ENCODE peak calls at places on chromosome 15, in nine cellular contexts. J is cardiac muscle cell; G is brain microvascular endothelial cell; Y is A549; L is fibroblast of lung; W is CD8-positive, alpha-beta memory T cell; X is Panc1; H is aorta; R is uterus. U is an unnamed sample.

GRCh38 chr15:70362911-70363310 is 265.2 kb upstream of the TLE3 start:
- DNase-seq in J (peak; percentile 75), G (peak; percentile 35), Y (no peak), L (peak; percentile 43), W (no peak), X (no peak), H (peak; percentile 73), R (no peak), U (peak; percentile 71)

GRCh38 chr15:60844431-60845174 is 365.7 kb upstream of the ICE2 start:
- DNase-seq in J (no peak), G (no peak), Y (no peak), L (no peak), W (peak; percentile 85), X (no peak), H (no peak), R (no peak), U (no peak)

GRCh38 chr15:35673093-35673573 is 127.2 kb upstream of the DPH6 start:
- DNase-seq in J (peak; percentile 4), G (no peak), Y (no peak), L (no peak), W (no peak), X (no peak), H (no peak), R (no peak), U (peak; percentile 32)

GRCh38 chr15:90570643-90571042 is 40.9 kb downstream of the CRTC3 start:
- DNase-seq in J (no peak), G (no peak), Y (no peak), L (no peak), W (no peak), X (no peak), H (no peak), R (no peak), U (no peak)

GRCh38 chr15:29364429-29365078 is 94.9 kb upstream of the NSMCE3 start:
- DNase-seq in J (peak; percentile 57), G (peak; percentile 52), Y (peak; percentile 33), L (peak; percentile 69), W (no peak), X (no peak), H (no peak), R (no peak), U (no peak)

GRCh38 chr15:74307827-74308642 is 59.4 kb downstream of the CYP11A1 start:
- DNase-seq in J (peak; percentile 69), G (peak; percentile 47), Y (peak; percentile 83), L (peak; percentile 58), W (no peak), X (no peak), H (no peak), R (peak; percentile 56), U (peak; percentile 75)

GRCh38 chr15:55108858-55109518 is 87.8 kb downstream of the RSL24D1 start:
- DNase-seq in J (peak; percentile 80), G (peak; percentile 65), Y (peak; percentile 64), L (peak; percentile 65), W (no peak), X (peak; percentile 12), H (peak; percentile 86), R (no peak), U (peak; percentile 87)

GRCh38 chr15:41561777-41562145 is 2.7 kb downstream of the TYRO3 start:
- DNase-seq in J (no peak), G (peak; percentile 43), Y (no peak), L (peak; percentile 75), W (no peak), X (no peak), H (no peak), R (peak; percentile 86), U (peak; percentile 89)

GRCh38 chr15:27564656-27565055 is 534.5 kb downstream of the OCA2 start:
- DNase-seq in J (no peak), G (no peak), Y (no peak), L (no peak), W (no peak), X (no peak), H (no peak), R (no peak), U (no peak)

GRCh38 chr15:73849641-73850040 is 23.7 kb upstream of the TBC1D21 start:
- DNase-seq in J (no peak), G (no peak), Y (no peak), L (no peak), W (no peak), X (no peak), H (no peak), R (no peak), U (no peak)

GRCh38 chr15:83327041-83327440 is 42.6 kb upstream of the BNC1 start:
- DNase-seq in J (no peak), G (no peak), Y (no peak), L (no peak), W (no peak), X (no peak), H (no peak), R (no peak), U (no peak)

GRCh38 chr15:69154684-69155083 is 5.8 kb upstream of the GLCE start:
- DNase-seq in J (no peak), G (peak; percentile 81), Y (no peak), L (peak; percentile 70), W (no peak), X (no peak), H (no peak), R (no peak), U (no peak)

GRCh38 chr15:46365612-46366011 is 730.8 kb downstream of the SQOR start:
- DNase-seq in J (no peak), G (no peak), Y (no peak), L (peak; percentile 73), W (no peak), X (no peak), H (peak; percentile 42), R (no peak), U (no peak)

GRCh38 chr15:79185199-79185598 is 94.6 kb upstream of the RASGRF1 start:
- DNase-seq in J (no peak), G (peak; percentile 11), Y (no peak), L (no peak), W (no peak), X (no peak), H (no peak), R (no peak), U (no peak)
- H3K4me3 ChIP-seq in J (no peak overlapping the region), G (no peak overlapping the region), Y (no peak overlapping the region), L (no peak overlapping the region), W (no peak overlapping the region), X (no peak overlapping the region), H (no peak overlapping the region), R (no peak overlapping the region), U (no peak overlapping the region)

GRCh38 chr15:75714195-75714594 is 1.5 kb upstream of the CSPG4 start:
- DNase-seq in J (no peak), G (no peak), Y (no peak), L (no peak), W (no peak), X (no peak), H (no peak), R (no peak), U (no peak)

GRCh38 chr15:75718326-75718725 is 5.7 kb upstream of the CSPG4 start:
- DNase-seq in J (no peak), G (peak; percentile 50), Y (no peak), L (peak; percentile 66), W (no peak), X (no peak), H (peak; percentile 89), R (no peak), U (peak; percentile 44)

GRCh38 chr15:75713338-75713895 is 769 bp upstream of the CSPG4 start:
- DNase-seq in J (peak; percentile 72), G (no peak), Y (no peak), L (peak; percentile 70), W (no peak), X (no peak), H (peak; percentile 89), R (peak; percentile 65), U (peak; percentile 73)

DNA sequence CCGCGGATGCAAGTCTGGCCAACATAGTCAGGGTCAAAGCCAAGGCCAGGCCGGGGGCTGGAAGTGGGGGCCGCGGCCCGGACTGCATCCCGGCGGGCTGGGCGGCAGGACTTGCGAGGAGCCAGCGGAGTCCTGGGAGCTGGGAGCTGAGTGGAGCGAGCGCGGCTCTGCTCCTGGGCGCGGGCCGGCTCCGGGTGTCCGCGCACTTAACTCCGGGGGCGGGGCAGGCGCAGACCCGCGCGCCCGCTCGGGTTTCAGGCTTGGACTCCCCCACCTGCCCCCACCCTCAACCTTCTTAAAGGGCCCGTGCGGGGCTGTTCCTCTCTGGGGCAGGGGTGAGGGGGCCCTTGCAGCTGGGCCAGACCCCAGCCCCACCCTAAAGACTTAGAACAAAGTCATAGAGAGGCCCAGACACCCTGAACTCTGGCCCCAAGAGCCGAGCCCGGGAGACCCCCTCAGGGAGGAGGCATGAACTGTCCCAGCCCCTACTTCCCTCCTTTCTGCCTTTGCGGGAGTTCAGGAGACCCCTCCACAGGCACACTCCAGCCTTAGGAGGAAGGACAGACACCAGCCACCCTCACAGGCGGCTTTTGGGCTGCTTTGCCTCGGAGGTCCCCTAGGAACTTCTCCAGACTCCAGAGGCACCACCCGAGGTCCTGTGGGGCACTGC is at the start of gene CSPG4:
- DNase-seq in J (peak; percentile 89), G (peak; percentile 39), Y (no peak), L (peak; percentile 71), W (no peak), X (no peak), H (peak; percentile 93), R (peak; percentile 77), U (peak; percentile 91)
- H3K27ac ChIP-seq in J (peak within 1 kb of the TSS; percentile 73), G (peak within 1 kb of the TSS; percentile 19), Y (no peak within 1 kb of the TSS), L (peak within 1 kb of the TSS; percentile 60), W (no peak within 1 kb of the TSS), X (peak within 1 kb of the TSS; percentile 79), H (peak within 1 kb of the TSS; percentile 96), R (peak within 1 kb of the TSS; percentile 85), U (peak within 1 kb of the TSS; percentile 58)

DNA sequence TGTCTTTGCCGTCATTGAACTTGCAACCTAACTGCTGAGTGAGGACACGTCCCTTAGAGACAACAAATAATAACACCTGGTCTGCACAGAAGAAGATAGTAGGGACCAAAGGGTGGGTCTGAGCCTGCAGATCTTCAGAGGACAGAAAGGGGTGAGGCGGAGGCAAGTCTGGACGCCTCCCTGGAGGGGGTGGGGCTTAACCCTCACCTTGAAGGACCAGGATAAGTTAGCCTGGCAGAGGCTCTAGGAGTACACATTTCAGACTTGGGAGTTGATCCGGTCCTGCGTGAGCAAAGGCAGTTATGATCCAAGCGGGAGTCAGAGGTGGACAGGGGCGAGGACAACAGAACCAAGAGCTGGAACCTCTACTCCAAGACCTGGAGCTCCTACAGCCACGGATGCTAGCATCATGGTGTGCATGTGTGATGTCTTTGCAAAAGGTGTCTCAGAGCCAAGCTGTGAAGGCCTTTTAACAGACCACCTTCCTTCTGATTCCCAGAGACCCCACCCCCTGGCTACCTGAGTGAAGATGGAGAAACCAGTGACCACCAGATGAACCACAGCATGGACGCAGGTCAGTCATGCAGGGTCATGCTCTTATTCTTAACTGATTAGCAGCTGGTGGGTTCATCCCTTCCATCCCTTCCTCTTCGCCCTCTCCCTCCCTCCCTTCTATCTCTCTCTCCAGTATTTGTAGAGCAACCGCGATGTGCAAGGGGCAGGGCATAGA is 88.0 kb downstream of the AAGAB start:
- DNase-seq in J (no peak), G (no peak), Y (no peak), L (no peak), W (no peak), X (no peak), H (no peak), R (no peak), U (no peak)
- H3K4me3 ChIP-seq in J (no peak overlapping the region), G (no peak overlapping the region), Y (no peak overlapping the region), L (no peak overlapping the region), W (no peak overlapping the region), X (no peak overlapping the region), H (no peak overlapping the region), R (no peak overlapping the region), U (no peak overlapping the region)

DNA sequence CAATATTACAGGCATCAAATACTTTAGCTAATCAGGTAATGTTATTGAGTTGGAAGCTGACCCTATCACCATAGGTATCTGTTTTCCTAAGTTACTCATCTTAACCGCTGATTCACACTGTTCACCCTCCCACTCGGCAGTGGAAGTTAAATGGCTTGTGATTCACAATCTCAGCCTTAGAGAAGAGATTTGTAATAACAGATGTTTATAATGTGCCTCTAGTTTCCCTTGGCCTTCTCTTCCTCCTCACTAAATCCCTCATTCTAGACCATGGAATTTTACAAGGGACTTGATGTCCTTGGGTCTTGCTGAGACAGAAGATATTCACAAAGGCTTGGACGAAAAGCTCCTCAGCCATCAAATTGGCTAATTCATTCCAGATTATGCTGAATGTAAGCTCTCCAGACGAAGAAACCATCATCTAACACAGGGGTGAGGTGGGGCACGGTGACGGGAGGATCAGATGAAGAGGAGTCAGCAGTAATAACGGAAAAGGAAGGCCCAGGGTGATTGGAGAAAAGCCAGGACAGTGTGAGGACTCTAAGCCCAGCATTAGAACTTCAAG is 931.7 kb downstream of the MCTP2 start:
- DNase-seq in J (no peak), G (peak; percentile 82), Y (no peak), L (peak; percentile 57), W (no peak), X (peak; percentile 22), H (no peak), R (peak; percentile 39), U (no peak)
- H3K27ac ChIP-seq in J (no peak overlapping the region), G (peak overlapping the region; percentile 90), Y (no peak overlapping the region), L (no peak overlapping the region), W (no peak overlapping the region), X (peak overlapping the region; percentile 35), H (peak overlapping the region; percentile 79), R (peak overlapping the region; percentile 63), U (no peak overlapping the region)

U was measured in right cardiac atrium.